ENCODE peak calls at places on chromosomes 6 and 20, in nine cellular contexts. One of them, this sample, is unnamed.

GRCh38 chr6:91376686-91377085 is 789.8 kb upstream of the MAP3K7 start:
- DNase-seq in AG10803: no peak
- DNase-seq in AG04449: no peak
- DNase-seq in uterus: no peak
- DNase-seq in right cardiac atrium: no peak
- DNase-seq in A549: no peak
- DNase-seq in brain microvascular endothelial cell: no peak
- DNase-seq in Peyer's patch: peak
- DNase-seq in colonic mucosa: peak
- DNase-seq in this sample: no peak

GRCh38 chr20:40251284-40251932 is 437.6 kb downstream of the MAFB start:
- DNase-seq in AG10803: peak
- DNase-seq in AG04449: no peak
- DNase-seq in uterus: no peak
- DNase-seq in right cardiac atrium: peak
- DNase-seq in A549: peak
- DNase-seq in brain microvascular endothelial cell: peak
- DNase-seq in Peyer's patch: peak
- DNase-seq in colonic mucosa: peak
- DNase-seq in this sample: no peak

GRCh38 chr6:130961148-130961547 is 101.9 kb downstream of the EPB41L2 start:
- DNase-seq in AG10803: no peak
- DNase-seq in AG04449: no peak
- DNase-seq in uterus: no peak
- DNase-seq in right cardiac atrium: no peak
- DNase-seq in A549: no peak
- DNase-seq in brain microvascular endothelial cell: no peak
- DNase-seq in Peyer's patch: no peak
- DNase-seq in colonic mucosa: no peak
- DNase-seq in this sample: no peak

GRCh38 chr6:106773956-106774629 is 144.7 kb downstream of the QRSL1 start:
- DNase-seq in AG10803: peak
- DNase-seq in AG04449: no peak
- DNase-seq in uterus: no peak
- DNase-seq in right cardiac atrium: no peak
- DNase-seq in A549: no peak
- DNase-seq in brain microvascular endothelial cell: no peak
- DNase-seq in Peyer's patch: no peak
- DNase-seq in colonic mucosa: no peak
- DNase-seq in this sample: no peak

GRCh38 chr6:168737481-168737880 is 296.5 kb downstream of the SMOC2 start:
- DNase-seq in AG10803: no peak
- DNase-seq in AG04449: no peak
- DNase-seq in uterus: no peak
- DNase-seq in right cardiac atrium: no peak
- DNase-seq in A549: peak
- DNase-seq in brain microvascular endothelial cell: no peak
- DNase-seq in Peyer's patch: no peak
- DNase-seq in colonic mucosa: no peak
- DNase-seq in this sample: no peak

GRCh38 chr6:16274519-16275229 is 36.3 kb downstream of the GMPR start:
- DNase-seq in AG10803: no peak
- DNase-seq in AG04449: no peak
- DNase-seq in uterus: no peak
- DNase-seq in right cardiac atrium: no peak
- DNase-seq in A549: no peak
- DNase-seq in brain microvascular endothelial cell: peak
- DNase-seq in Peyer's patch: no peak
- DNase-seq in colonic mucosa: no peak
- DNase-seq in this sample: no peak

GRCh38 chr20:38523697-38524096 is 51.1 kb downstream of the RALGAPB start:
- DNase-seq in AG10803: peak
- DNase-seq in AG04449: no peak
- DNase-seq in uterus: no peak
- DNase-seq in right cardiac atrium: no peak
- DNase-seq in A549: peak
- DNase-seq in brain microvascular endothelial cell: peak
- DNase-seq in Peyer's patch: no peak
- DNase-seq in colonic mucosa: no peak
- DNase-seq in this sample: no peak

GRCh38 chr6:4270799-4271198 is 135.4 kb upstream of the ECI2 start:
- DNase-seq in AG10803: peak
- DNase-seq in AG04449: no peak
- DNase-seq in uterus: no peak
- DNase-seq in right cardiac atrium: no peak
- DNase-seq in A549: no peak
- DNase-seq in brain microvascular endothelial cell: peak
- DNase-seq in Peyer's patch: no peak
- DNase-seq in colonic mucosa: no peak
- DNase-seq in this sample: no peak

GRCh38 chr20:24991897-24992419 is 593 bp downstream of the APMAP start:
- DNase-seq in AG10803: no peak
- DNase-seq in AG04449: no peak
- DNase-seq in uterus: peak
- DNase-seq in right cardiac atrium: peak
- DNase-seq in A549: no peak
- DNase-seq in brain microvascular endothelial cell: peak
- DNase-seq in Peyer's patch: peak
- DNase-seq in colonic mucosa: peak
- DNase-seq in this sample: no peak

GRCh38 chr20:20719411-20719810 is 7.0 kb upstream of the RALGAPA2 start:
- DNase-seq in AG10803: no peak
- DNase-seq in AG04449: no peak
- DNase-seq in uterus: no peak
- DNase-seq in right cardiac atrium: no peak
- DNase-seq in A549: no peak
- DNase-seq in brain microvascular endothelial cell: no peak
- DNase-seq in Peyer's patch: no peak
- DNase-seq in colonic mucosa: no peak
- DNase-seq in this sample: no peak

GRCh38 chr6:14406616-14407343 is 289.2 kb downstream of the CD83 start:
- DNase-seq in AG10803: no peak
- DNase-seq in AG04449: no peak
- DNase-seq in uterus: no peak
- DNase-seq in right cardiac atrium: no peak
- DNase-seq in A549: no peak
- DNase-seq in brain microvascular endothelial cell: no peak
- DNase-seq in Peyer's patch: no peak
- DNase-seq in colonic mucosa: no peak
- DNase-seq in this sample: no peak

GRCh38 chr20:11255860-11256259 is 582.1 kb upstream of the JAG1 start:
- DNase-seq in AG10803: no peak
- DNase-seq in AG04449: no peak
- DNase-seq in uterus: no peak
- DNase-seq in right cardiac atrium: no peak
- DNase-seq in A549: no peak
- DNase-seq in brain microvascular endothelial cell: no peak
- DNase-seq in Peyer's patch: no peak
- DNase-seq in colonic mucosa: no peak
- DNase-seq in this sample: no peak

GRCh38 chr20:58037631-58038030 is 190.8 kb downstream of the ANKRD60 start:
- DNase-seq in AG10803: no peak
- DNase-seq in AG04449: no peak
- DNase-seq in uterus: no peak
- DNase-seq in right cardiac atrium: no peak
- DNase-seq in A549: no peak
- DNase-seq in brain microvascular endothelial cell: no peak
- DNase-seq in Peyer's patch: no peak
- DNase-seq in colonic mucosa: no peak
- DNase-seq in this sample: no peak

GRCh38 chr6:711925-712324 is 19.0 kb upstream of the EXOC2 start:
- DNase-seq in AG10803: no peak
- DNase-seq in AG04449: no peak
- DNase-seq in uterus: no peak
- DNase-seq in right cardiac atrium: no peak
- DNase-seq in A549: no peak
- DNase-seq in brain microvascular endothelial cell: no peak
- DNase-seq in Peyer's patch: no peak
- DNase-seq in colonic mucosa: no peak
- DNase-seq in this sample: no peak

GRCh38 chr6:86856937-86857563 is 80.3 kb upstream of the HTR1E start:
- DNase-seq in AG10803: peak
- DNase-seq in AG04449: no peak
- DNase-seq in uterus: no peak
- DNase-seq in right cardiac atrium: no peak
- DNase-seq in A549: peak
- DNase-seq in brain microvascular endothelial cell: peak
- DNase-seq in Peyer's patch: peak
- DNase-seq in colonic mucosa: peak
- DNase-seq in this sample: no peak

GRCh38 chr6:142728910-142729481 is 216.0 kb downstream of the HIVEP2 start:
- DNase-seq in AG10803: peak
- DNase-seq in AG04449: peak
- DNase-seq in uterus: peak
- DNase-seq in right cardiac atrium: no peak
- DNase-seq in A549: no peak
- DNase-seq in brain microvascular endothelial cell: peak
- DNase-seq in Peyer's patch: no peak
- DNase-seq in colonic mucosa: no peak
- DNase-seq in this sample: no peak

GRCh38 chr20:15784020-15784419 is 789.2 kb downstream of the KIF16B start:
- DNase-seq in AG10803: no peak
- DNase-seq in AG04449: no peak
- DNase-seq in uterus: no peak
- DNase-seq in right cardiac atrium: no peak
- DNase-seq in A549: no peak
- DNase-seq in brain microvascular endothelial cell: no peak
- DNase-seq in Peyer's patch: no peak
- DNase-seq in colonic mucosa: no peak
- DNase-seq in this sample: no peak

GRCh38 chr6:88869263-88870023 is 94.0 kb downstream of the RNGTT start:
- DNase-seq in AG10803: peak
- DNase-seq in AG04449: no peak
- DNase-seq in uterus: no peak
- DNase-seq in right cardiac atrium: no peak
- DNase-seq in A549: no peak
- DNase-seq in brain microvascular endothelial cell: no peak
- DNase-seq in Peyer's patch: no peak
- DNase-seq in colonic mucosa: no peak
- DNase-seq in this sample: no peak

GRCh38 chr6:11938285-11938890 is 73.7 kb upstream of the HIVEP1 start:
- DNase-seq in AG10803: no peak
- DNase-seq in AG04449: no peak
- DNase-seq in uterus: no peak
- DNase-seq in right cardiac atrium: no peak
- DNase-seq in A549: no peak
- DNase-seq in brain microvascular endothelial cell: no peak
- DNase-seq in Peyer's patch: peak
- DNase-seq in colonic mucosa: peak
- DNase-seq in this sample: no peak

DNA sequence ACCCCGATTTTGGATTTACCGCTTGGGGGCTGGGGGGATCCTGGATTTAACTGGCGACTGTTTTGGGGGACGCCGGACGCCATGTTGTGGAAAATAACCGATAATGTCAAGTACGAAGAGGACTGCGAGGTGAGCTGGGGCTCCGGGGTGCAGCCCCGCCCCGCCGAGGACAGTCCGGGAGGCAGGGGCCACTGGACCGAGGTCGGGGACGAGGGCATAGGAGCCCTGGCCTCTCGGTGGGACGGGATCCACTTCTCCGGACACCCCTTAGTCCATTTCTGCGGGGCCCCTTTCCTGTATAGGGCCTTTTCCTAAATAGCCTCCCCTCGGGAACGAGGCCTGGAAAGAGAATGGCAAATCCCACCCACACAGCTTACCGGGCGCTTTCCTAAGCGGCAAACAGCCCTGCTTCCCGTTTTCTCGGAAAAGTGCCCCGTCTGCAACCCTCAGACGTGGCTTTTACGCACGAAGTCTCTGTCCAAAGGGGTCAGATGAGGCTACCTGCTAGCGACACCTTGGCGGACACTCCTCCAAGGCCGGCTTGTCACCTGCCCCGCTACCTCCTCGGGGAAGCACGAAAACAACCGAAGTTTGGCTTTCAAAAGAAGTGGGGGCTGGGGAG is 469 bp downstream of the TFAP2C start:
- DNase-seq in AG10803: no peak
- DNase-seq in AG04449: no peak
- DNase-seq in uterus: no peak
- DNase-seq in right cardiac atrium: no peak
- DNase-seq in A549: no peak
- DNase-seq in brain microvascular endothelial cell: no peak
- DNase-seq in Peyer's patch: no peak
- DNase-seq in colonic mucosa: no peak
- DNase-seq in this sample: no peak
- H3K4me3 ChIP-seq in AG10803: peak
- H3K4me3 ChIP-seq in AG04449: peak
- H3K4me3 ChIP-seq in uterus: peak
- H3K4me3 ChIP-seq in right cardiac atrium: peak
- H3K4me3 ChIP-seq in A549: peak
- H3K4me3 ChIP-seq in brain microvascular endothelial cell: peak
- H3K4me3 ChIP-seq in Peyer's patch: peak
- H3K4me3 ChIP-seq in colonic mucosa: peak
- H3K4me3 ChIP-seq in this sample: peak

GRCh38 chr6:137414599-137414998 is 79.6 kb downstream of the OLIG3 start:
- DNase-seq in AG10803: no peak
- DNase-seq in AG04449: no peak
- DNase-seq in uterus: no peak
- DNase-seq in right cardiac atrium: no peak
- DNase-seq in A549: no peak
- DNase-seq in brain microvascular endothelial cell: no peak
- DNase-seq in Peyer's patch: no peak
- DNase-seq in colonic mucosa: no peak
- DNase-seq in this sample: no peak
- H3K4me3 ChIP-seq in AG10803: no peak
- H3K4me3 ChIP-seq in AG04449: no peak
- H3K4me3 ChIP-seq in uterus: no peak
- H3K4me3 ChIP-seq in right cardiac atrium: peak
- H3K4me3 ChIP-seq in A549: no peak
- H3K4me3 ChIP-seq in brain microvascular endothelial cell: no peak
- H3K4me3 ChIP-seq in Peyer's patch: no peak
- H3K4me3 ChIP-seq in colonic mucosa: peak
- H3K4me3 ChIP-seq in this sample: peak

GRCh38 chr6:32976334-32977069 is 8.1 kb downstream of the BRD2 start:
- DNase-seq in AG10803: no peak
- DNase-seq in AG04449: no peak
- DNase-seq in uterus: no peak
- DNase-seq in right cardiac atrium: no peak
- DNase-seq in A549: no peak
- DNase-seq in brain microvascular endothelial cell: no peak
- DNase-seq in Peyer's patch: no peak
- DNase-seq in colonic mucosa: no peak
- DNase-seq in this sample: no peak
- H3K4me3 ChIP-seq in AG10803: peak
- H3K4me3 ChIP-seq in AG04449: peak
- H3K4me3 ChIP-seq in uterus: no peak
- H3K4me3 ChIP-seq in right cardiac atrium: no peak
- H3K4me3 ChIP-seq in A549: peak
- H3K4me3 ChIP-seq in brain microvascular endothelial cell: peak
- H3K4me3 ChIP-seq in Peyer's patch: no peak
- H3K4me3 ChIP-seq in colonic mucosa: no peak
- H3K4me3 ChIP-seq in this sample: no peak

DNA sequence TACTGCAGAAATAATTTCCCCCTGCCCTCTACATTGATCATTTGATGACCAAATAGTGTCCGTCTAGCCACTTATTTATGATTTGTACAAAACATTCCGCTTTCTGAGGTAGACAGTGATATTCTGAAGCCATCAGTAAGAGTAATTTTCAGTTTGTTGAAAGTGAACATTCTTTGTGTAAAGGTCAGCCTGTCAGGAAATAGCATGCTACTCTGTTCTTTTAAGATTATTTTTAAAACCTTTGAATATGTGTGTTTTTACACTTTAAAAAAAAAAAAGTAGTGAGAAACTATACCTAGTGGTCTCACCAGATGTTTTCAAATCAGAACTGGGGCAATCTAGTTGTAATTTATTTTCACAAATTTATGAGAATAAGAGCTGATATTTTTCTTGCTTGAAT is 11.9 kb upstream of the REV3L start:
- DNase-seq in AG10803: no peak
- DNase-seq in AG04449: no peak
- DNase-seq in uterus: no peak
- DNase-seq in right cardiac atrium: no peak
- DNase-seq in A549: no peak
- DNase-seq in brain microvascular endothelial cell: no peak
- DNase-seq in Peyer's patch: no peak
- DNase-seq in colonic mucosa: no peak
- DNase-seq in this sample: no peak
- H3K4me3 ChIP-seq in AG10803: no peak
- H3K4me3 ChIP-seq in AG04449: no peak
- H3K4me3 ChIP-seq in uterus: no peak
- H3K4me3 ChIP-seq in right cardiac atrium: no peak
- H3K4me3 ChIP-seq in A549: no peak
- H3K4me3 ChIP-seq in brain microvascular endothelial cell: no peak
- H3K4me3 ChIP-seq in Peyer's patch: no peak
- H3K4me3 ChIP-seq in colonic mucosa: no peak
- H3K4me3 ChIP-seq in this sample: no peak